ENCODE peak calls at places on chromosomes 3 and 15, in four cellular contexts. O is astrocyte, R is AG04450, J is GM10248. Q is an unnamed sample.

GRCh38 chr3:190645932-190646331 is 132.0 kb downstream of the IL1RAP start:
- DNase-seq in O (no peak), R (no peak), J (no peak), Q (no peak)

GRCh38 chr3:71050521-71051258 is 532.8 kb downstream of the FOXP1 start:
- DNase-seq in O (peak), R (no peak), J (no peak), Q (no peak)

GRCh38 chr3:117671707-117672318 is 962.2 kb downstream of the TUSC7 start:
- DNase-seq in O (no peak), R (no peak), J (no peak), Q (no peak)

GRCh38 chr3:11624161-11624560 is 19.6 kb downstream of the VGLL4 start:
- DNase-seq in O (no peak), R (no peak), J (peak), Q (peak)

GRCh38 chr3:54873059-54873695 is 54.7 kb downstream of the LRTM1 start:
- DNase-seq in O (no peak), R (no peak), J (no peak), Q (no peak)

GRCh38 chr3:49373563-49373962 is 15.4 kb upstream of the GPX1 start:
- DNase-seq in O (no peak), R (no peak), J (no peak), Q (no peak)

GRCh38 chr3:49013738-49014660 is 4.4 kb downstream of the DALRD3 start:
- DNase-seq in O (no peak), R (no peak), J (peak), Q (peak)

GRCh38 chr3:171417813-171418212 is 42.4 kb downstream of the TNIK start:
- DNase-seq in O (peak), R (peak), J (no peak), Q (no peak)

GRCh38 chr3:24119321-24119751 is 174.2 kb downstream of the NR1D2 start:
- DNase-seq in O (peak), R (no peak), J (no peak), Q (no peak)

GRCh38 chr15:60397772-60398445 is at the start of gene ANXA2:
- DNase-seq in O (peak), R (no peak), J (peak), Q (peak)

GRCh38 chr15:99931703-99932603 is 198.7 kb upstream of the LYSMD4 start:
- DNase-seq in O (peak), R (no peak), J (no peak), Q (no peak)

GRCh38 chr3:25507811-25508210 is 79.7 kb downstream of the RARB start:
- DNase-seq in O (no peak), R (no peak), J (no peak), Q (no peak)

GRCh38 chr3:138987181-138987580 is 18.9 kb downstream of the PRR23A start:
- DNase-seq in O (no peak), R (no peak), J (no peak), Q (no peak)

GRCh38 chr3:189324538-189325138 is 152.9 kb downstream of the TPRG1 start:
- DNase-seq in O (peak), R (peak), J (peak), Q (peak)

GRCh38 chr3:8621872-8622271 is 22.7 kb downstream of the SSUH2 start:
- DNase-seq in O (peak), R (peak), J (no peak), Q (no peak)

GRCh38 chr3:127779747-127780146 is 42.6 kb downstream of the MGLL start:
- DNase-seq in O (peak), R (no peak), J (peak), Q (peak)

GRCh38 chr3:11774296-11774877 is 72.3 kb downstream of the TAMM41 start:
- DNase-seq in O (no peak), R (no peak), J (no peak), Q (no peak)

GRCh38 chr3:53748512-53749271 is 97.5 kb downstream of the CHDH start:
- DNase-seq in O (no peak), R (no peak), J (peak), Q (peak)

GRCh38 chr3:103127737-103128136 is 692.9 kb downstream of the ZPLD1 start:
- DNase-seq in O (peak), R (no peak), J (peak), Q (peak)

GRCh38 chr3:187963003-187963676 is 190.8 kb upstream of the LPP start:
- DNase-seq in O (no peak), R (no peak), J (no peak), Q (no peak)

GRCh38 chr3:168604767-168605166 is 509.0 kb upstream of the GOLIM4 start:
- DNase-seq in O (no peak), R (no peak), J (no peak), Q (no peak)

GRCh38 chr15:36465304-36465703 is 114.1 kb upstream of the CDIN1 start:
- DNase-seq in O (peak), R (no peak), J (no peak), Q (no peak)

GRCh38 chr15:57922780-57923179 is 142.7 kb downstream of the ALDH1A2 start:
- DNase-seq in O (no peak), R (no peak), J (no peak), Q (no peak)

GRCh38 chr15:73964736-73965093 is 27.4 kb downstream of the STOML1 start:
- DNase-seq in O (no peak), R (peak), J (peak), Q (peak)

GRCh38 chr3:133475245-133476010 is 75.6 kb downstream of the BFSP2 start:
- DNase-seq in O (no peak), R (no peak), J (peak), Q (peak)

GRCh38 chr3:178260887-178261286 is 275.3 kb upstream of the KCNMB2 start:
- DNase-seq in O (no peak), R (no peak), J (no peak), Q (no peak)

GRCh38 chr3:37531071-37531720 is 330.5 kb upstream of the CTDSPL start:
- DNase-seq in O (no peak), R (no peak), J (no peak), Q (no peak)

GRCh38 chr15:29677871-29678431 is 144.3 kb downstream of the TJP1 start:
- DNase-seq in O (no peak), R (no peak), J (no peak), Q (no peak)

GRCh38 chr3:27326211-27326948 is 42.8 kb downstream of the NEK10 start:
- DNase-seq in O (peak), R (peak), J (no peak), Q (no peak)

GRCh38 chr3:27324695-27325094 is 44.5 kb downstream of the NEK10 start:
- DNase-seq in O (no peak), R (no peak), J (no peak), Q (no peak)

GRCh38 chr3:27326949-27327582 is 42.1 kb downstream of the NEK10 start:
- DNase-seq in O (no peak), R (no peak), J (no peak), Q (no peak)

GRCh38 chr3:27323087-27323570 is 46.1 kb downstream of the NEK10 start:
- DNase-seq in O (no peak), R (no peak), J (no peak), Q (no peak)

GRCh38 chr3:27325419-27325818 is 43.8 kb downstream of the NEK10 start:
- DNase-seq in O (no peak), R (no peak), J (no peak), Q (no peak)
- TF ChIP-seq CTCF in O (no peak), R (peak), J (no peak), Q (peak)

GRCh38 chr3:41053220-41053619 is 146.1 kb upstream of the CTNNB1 start:
- DNase-seq in O (no peak), R (no peak), J (no peak), Q (no peak)

GRCh38 chr3:41044526-41044925 is 154.8 kb upstream of the CTNNB1 start:
- DNase-seq in O (no peak), R (no peak), J (no peak), Q (no peak)

GRCh38 chr3:41045491-41045890 is 153.8 kb upstream of the CTNNB1 start:
- DNase-seq in O (no peak), R (no peak), J (no peak), Q (no peak)

DNA sequence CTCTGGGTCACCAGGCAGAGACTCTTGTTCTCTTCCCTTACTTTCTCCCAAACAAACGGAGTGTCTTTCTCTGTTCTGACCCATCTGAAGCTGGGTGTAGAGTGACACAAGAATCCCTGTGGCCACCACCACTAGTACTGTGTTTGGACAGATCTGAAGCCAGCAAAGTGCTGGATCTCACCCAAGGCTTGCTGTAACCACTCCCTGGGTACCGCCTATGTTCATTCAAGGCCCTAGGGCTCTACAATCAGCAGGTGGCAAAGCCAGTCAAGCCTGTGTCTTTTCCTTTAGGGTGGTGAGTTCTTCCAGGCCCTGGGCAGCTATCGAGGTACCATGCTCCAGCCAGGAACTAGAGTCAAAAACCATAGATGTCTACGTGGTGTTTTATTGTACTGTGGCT is 149.2 kb upstream of the CTNNB1 start:
- DNase-seq in O (no peak), R (no peak), J (no peak), Q (no peak)
- TF ChIP-seq CTCF in O (no peak), R (no peak), J (no peak), Q (no peak)

GRCh38 chr15:87599616-87600015 is 656.9 kb downstream of the NTRK3 start:
- DNase-seq in O (peak), R (peak), J (no peak), Q (no peak)

GRCh38 chr15:87608238-87609028 is 648.1 kb downstream of the NTRK3 start:
- DNase-seq in O (no peak), R (no peak), J (no peak), Q (no peak)

GRCh38 chr15:87609474-87609873 is 647.1 kb downstream of the NTRK3 start:
- DNase-seq in O (peak), R (peak), J (no peak), Q (no peak)

GRCh38 chr15:87609909-87610308 is 646.6 kb downstream of the NTRK3 start:
- DNase-seq in O (no peak), R (no peak), J (no peak), Q (no peak)

GRCh38 chr15:87604857-87605446 is 651.6 kb downstream of the NTRK3 start:
- DNase-seq in O (no peak), R (no peak), J (peak), Q (peak)
- TF ChIP-seq CTCF in O (peak), R (peak), J (peak), Q (peak)

GRCh38 chr15:43218908-43219706 is 1.7 kb downstream of the EPB42 start:
- DNase-seq in O (no peak), R (no peak), J (no peak), Q (no peak)
- TF ChIP-seq CTCF in O (peak), R (peak), J (no peak), Q (peak)

DNA sequence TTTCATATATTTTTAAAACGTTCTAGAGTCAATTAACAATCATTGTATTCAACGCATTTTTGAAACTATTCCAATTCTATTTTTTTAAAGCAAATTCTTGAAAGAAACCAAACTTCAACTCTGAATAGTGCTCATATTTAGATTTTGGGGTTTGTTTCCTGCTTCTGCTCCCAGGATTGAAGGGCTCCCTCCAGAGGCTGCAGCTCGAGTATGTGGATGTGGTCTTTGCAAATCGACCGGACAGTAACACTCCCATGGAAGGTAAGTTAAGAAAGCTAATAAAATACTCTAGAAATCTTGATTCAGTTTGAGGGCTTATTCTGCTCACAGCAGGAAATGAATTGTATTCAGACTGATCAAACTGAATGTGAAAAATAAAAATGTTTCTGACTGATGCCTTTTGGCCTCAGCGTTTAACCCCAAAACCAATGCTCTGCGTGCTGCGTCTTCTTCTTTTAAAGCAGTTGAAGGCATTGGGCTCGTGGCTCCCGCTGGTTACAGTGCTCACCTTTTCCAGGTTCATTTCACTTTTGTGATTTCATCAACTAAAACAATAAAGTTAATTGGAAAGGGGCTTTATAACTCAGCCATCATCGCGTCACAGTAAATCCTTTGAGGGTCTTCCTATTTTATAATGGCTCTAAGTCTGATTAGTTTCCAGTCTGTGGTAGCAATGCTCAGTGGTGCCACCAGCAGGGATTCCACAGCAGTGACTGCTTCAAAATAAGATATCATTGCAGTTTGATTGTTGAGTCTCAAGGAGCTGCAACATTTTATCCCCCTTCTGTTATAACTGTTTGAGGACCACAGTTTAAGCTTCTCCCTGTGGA is 80.1 kb downstream of the SSR3 start:
- DNase-seq in O (no peak), R (no peak), J (peak), Q (no peak)
- TF ChIP-seq CTCF in O (peak), R (peak), J (peak), Q (peak)

GRCh38 chr3:170383567-170383966 is 26.1 kb downstream of the SKIL start:
- DNase-seq in O (peak), R (no peak), J (no peak), Q (no peak)

GRCh38 chr3:170386468-170386867 is 29.0 kb downstream of the SKIL start:
- DNase-seq in O (no peak), R (no peak), J (no peak), Q (no peak)

GRCh38 chr3:170391108-170391507 is 27.6 kb upstream of the CLDN11 start:
- DNase-seq in O (no peak), R (no peak), J (no peak), Q (no peak)

GRCh38 chr3:170387952-170388351 is 30.4 kb downstream of the SKIL start:
- DNase-seq in O (peak), R (no peak), J (no peak), Q (no peak)
- TF ChIP-seq CTCF in O (no peak), R (no peak), J (no peak), Q (no peak)

GRCh38 chr3:129612350-129613204 is 6.1 kb upstream of the PLXND1 start:
- DNase-seq in O (no peak), R (no peak), J (no peak), Q (no peak)

GRCh38 chr3:129611446-129611800 is 4.9 kb upstream of the PLXND1 start:
- DNase-seq in O (no peak), R (no peak), J (no peak), Q (no peak)

GRCh38 chr3:129613205-129613740 is 6.8 kb upstream of the PLXND1 start:
- DNase-seq in O (no peak), R (no peak), J (no peak), Q (no peak)

GRCh38 chr3:129610276-129610675 is 3.8 kb upstream of the PLXND1 start:
- DNase-seq in O (no peak), R (no peak), J (no peak), Q (no peak)

DNA sequence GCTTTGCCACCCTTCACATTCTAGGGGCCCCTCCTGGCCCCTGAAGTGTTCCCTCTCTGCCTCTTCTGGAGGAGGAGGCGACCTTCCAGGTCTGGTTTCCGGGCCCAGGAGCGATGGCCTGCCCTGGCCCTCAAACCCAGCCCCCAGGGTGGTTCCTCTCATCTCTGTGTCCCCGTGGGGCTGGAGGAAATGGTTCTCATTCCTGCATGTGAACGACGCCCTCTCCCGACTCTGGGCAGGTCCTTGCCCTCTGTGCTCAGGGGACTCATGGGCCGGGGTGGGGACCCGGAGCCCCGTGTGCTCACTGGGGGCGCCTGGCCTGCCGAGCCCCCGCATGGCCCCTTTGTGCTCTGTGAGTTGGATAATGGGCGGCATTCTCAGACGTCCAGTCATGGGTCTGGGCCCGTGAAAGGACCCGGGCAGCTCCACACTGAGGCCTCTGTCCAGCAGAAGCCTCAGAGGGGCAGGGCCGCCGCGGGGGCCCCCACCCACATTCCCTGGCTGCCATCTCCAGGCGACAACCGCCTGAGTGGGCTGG is 5.4 kb upstream of the PLXND1 start:
- DNase-seq in O (peak), R (no peak), J (no peak), Q (no peak)
- TF ChIP-seq CTCF in O (no peak), R (no peak), J (no peak), Q (no peak)

GRCh38 chr15:81254277-81255265 is 57.9 kb downstream of the IL16 start:
- DNase-seq in O (no peak), R (no peak), J (no peak), Q (no peak)

GRCh38 chr15:81255596-81255995 is 58.9 kb downstream of the IL16 start:
- DNase-seq in O (no peak), R (no peak), J (no peak), Q (no peak)

GRCh38 chr15:81257435-81257834 is 60.8 kb downstream of the IL16 start:
- DNase-seq in O (no peak), R (no peak), J (no peak), Q (no peak)

GRCh38 chr15:81258455-81258854 is 61.8 kb downstream of the IL16 start:
- DNase-seq in O (no peak), R (no peak), J (no peak), Q (no peak)

DNA sequence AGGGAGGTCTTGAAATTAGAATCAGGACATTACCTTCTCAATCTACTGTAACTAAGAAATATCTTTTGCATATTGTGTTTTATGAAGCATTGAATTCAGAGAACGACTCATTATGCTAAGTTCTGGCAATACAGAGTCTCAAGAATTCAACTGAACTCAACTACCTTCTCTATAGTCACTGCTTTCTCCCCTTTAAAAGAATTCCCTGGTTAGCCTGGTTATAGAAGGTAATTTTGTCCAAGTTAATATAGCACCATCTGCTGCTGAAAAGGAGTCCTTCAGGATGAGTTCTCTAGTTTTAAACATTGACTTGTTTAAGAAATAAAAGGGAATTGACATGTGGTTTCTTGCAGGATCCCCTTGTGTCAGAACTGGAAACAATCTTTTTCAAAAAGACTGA is 60.2 kb downstream of the IL16 start:
- DNase-seq in O (peak), R (no peak), J (no peak), Q (no peak)
- TF ChIP-seq CTCF in O (peak), R (peak), J (peak), Q (peak)

Q was measured in GM13977.